ENCODE peak calls at places on chromosomes 13 and 19, in eight cellular contexts. M is HCEC 1CT; R is neuronal stem cell; H is CD8-positive, alpha-beta memory T cell; I is GM23338; X is activated CD8-positive, alpha-beta memory T cell treated with anti-CD3 and anti-CD28 coated beads for 1 hour; T is astrocyte; P is AG20443. N is an unnamed sample.

GRCh38 chr13:72808917-72809500 is 27.1 kb downstream of the PIBF1 start:
- DNase-seq in T (no peak), H (no peak), R (peak), M (no peak), I (peak), P (peak), X (no peak), N (no peak)

GRCh38 chr19:2186071-2186846 is 22.5 kb downstream of the DOT1L start:
- DNase-seq in T (peak), M (no peak), X (no peak), I (no peak), H (no peak), R (no peak), P (peak), N (peak)

GRCh38 chr19:40379446-40380198 is 10.4 kb downstream of the HIPK4 start:
- DNase-seq in M (no peak), H (no peak), R (no peak), P (no peak), I (no peak), X (no peak), T (no peak), N (no peak)

GRCh38 chr13:59679239-59679638 is 484.5 kb downstream of the DIAPH3 start:
- DNase-seq in M (no peak), H (no peak), X (no peak), I (peak), T (no peak), R (no peak), P (no peak), N (no peak)

GRCh38 chr13:33963134-33963533 is 145.2 kb downstream of the RFC3 start:
- DNase-seq in P (no peak), I (no peak), T (no peak), M (no peak), X (no peak), R (no peak), H (no peak), N (no peak)

GRCh38 chr19:1839658-1840540 is 8.4 kb downstream of the REXO1 start:
- DNase-seq in M (no peak), H (no peak), I (no peak), R (no peak), X (no peak), P (no peak), T (no peak), N (no peak)

GRCh38 chr13:33289966-33290365 is 4.4 kb upstream of the STARD13 start:
- DNase-seq in T (peak), P (no peak), M (no peak), I (no peak), R (no peak), H (no peak), X (no peak), N (no peak)

GRCh38 chr19:39211731-39212376 is 7.8 kb upstream of the SYCN start:
- DNase-seq in H (no peak), X (no peak), P (no peak), I (no peak), M (peak), T (no peak), R (no peak), N (peak)

GRCh38 chr19:18091217-18091608 is 4.5 kb upstream of the IL12RB1 start:
- DNase-seq in X (peak), I (no peak), P (no peak), H (peak), M (no peak), R (no peak), T (no peak), N (no peak)

GRCh38 chr13:26872444-26873173 is 112.0 kb upstream of the GPR12 start:
- DNase-seq in M (peak), T (no peak), R (peak), H (peak), I (peak), X (peak), P (peak), N (peak)

GRCh38 chr19:991932-992669 is 8.0 kb downstream of the WDR18 start:
- DNase-seq in P (no peak), R (no peak), X (no peak), H (no peak), M (no peak), I (no peak), T (no peak), N (no peak)

GRCh38 chr19:16019691-16020448 is 56.4 kb upstream of the TPM4 start:
- DNase-seq in I (no peak), X (no peak), H (no peak), P (no peak), M (no peak), R (no peak), T (no peak), N (no peak)

GRCh38 chr13:113052971-113053370 is 52.6 kb upstream of the F7 start:
- DNase-seq in T (no peak), M (no peak), P (no peak), X (no peak), I (no peak), H (no peak), R (no peak), N (no peak)

GRCh38 chr13:100519626-100520025 is 69.0 kb downstream of the GGACT start:
- DNase-seq in T (no peak), X (no peak), H (no peak), R (no peak), M (no peak), I (no peak), P (no peak), N (no peak)

GRCh38 chr13:70339738-70340137 is 231.5 kb upstream of the KLHL1 start:
- DNase-seq in M (no peak), I (peak), R (no peak), X (no peak), H (no peak), P (no peak), T (no peak), N (peak)

GRCh38 chr19:42048992-42049391 is 21.0 kb downstream of the GRIK5 start:
- DNase-seq in I (no peak), M (no peak), T (no peak), P (no peak), X (no peak), H (no peak), R (no peak), N (no peak)

GRCh38 chr19:1133471-1133929 is 29.7 kb downstream of the GPX4 start:
- DNase-seq in H (peak), M (peak), I (peak), P (peak), R (no peak), X (peak), T (no peak), N (no peak)

GRCh38 chr13:27006519-27007161 is 165.0 kb downstream of the USP12 start:
- DNase-seq in M (peak), P (peak), R (no peak), H (no peak), X (no peak), I (peak), T (no peak), N (peak)

GRCh38 chr13:48241651-48242050 is 8.6 kb downstream of the ITM2B start:
- DNase-seq in T (no peak), I (no peak), H (no peak), R (no peak), M (no peak), P (no peak), X (no peak), N (no peak)

GRCh38 chr19:9782282-9782681 is 13.7 kb upstream of the ZNF846 start:
- DNase-seq in T (no peak), R (no peak), M (no peak), P (no peak), I (no peak), H (no peak), X (no peak), N (no peak)

GRCh38 chr19:49844138-49844740 is 6.7 kb upstream of the PTOV1 start:
- DNase-seq in I (no peak), P (no peak), R (no peak), M (no peak), X (no peak), H (no peak), T (no peak), N (no peak)

GRCh38 chr19:5269279-5269678 is 71.3 kb downstream of the PTPRS start:
- DNase-seq in T (no peak), R (no peak), P (no peak), I (no peak), M (no peak), H (no peak), X (no peak), N (no peak)

GRCh38 chr19:16327911-16328823 is 3.5 kb downstream of the KLF2 start:
- DNase-seq in T (no peak), I (no peak), M (peak), R (no peak), P (peak), X (no peak), H (peak), N (no peak)

GRCh38 chr19:49843265-49843664 is 7.7 kb upstream of the PTOV1 start:
- DNase-seq in R (no peak), I (no peak), T (no peak), X (no peak), P (no peak), H (no peak), M (no peak), N (no peak)

GRCh38 chr19:47240996-47241918 is 10.3 kb upstream of the BBC3 start:
- DNase-seq in X (peak), R (no peak), P (peak), M (peak), I (peak), T (peak), H (peak), N (peak)

GRCh38 chr13:31793246-31793645 is 53.9 kb downstream of the RXFP2 start:
- DNase-seq in I (no peak), P (no peak), M (peak), T (peak), H (no peak), X (no peak), R (no peak), N (no peak)

GRCh38 chr13:82165396-82166174 is 1716.7 kb downstream of the SLITRK1 start:
- DNase-seq in P (no peak), H (no peak), I (no peak), X (no peak), R (no peak), M (no peak), T (no peak), N (no peak)

GRCh38 chr19:28042516-28042915 is 1170.4 kb downstream of the UQCRFS1 start:
- DNase-seq in P (no peak), I (no peak), T (no peak), R (no peak), X (no peak), H (no peak), M (no peak), N (no peak)

GRCh38 chr13:113665582-113666323 is 1.3 kb upstream of the GRK1 start:
- DNase-seq in R (no peak), H (no peak), I (no peak), T (no peak), P (no peak), M (no peak), X (no peak), N (no peak)

N was measured in brain microvascular endothelial cell.